ENCODE peak calls at places on chromosomes 5 and 9, in six cellular contexts. J is SW480, V is endothelial cell, X is nucleus accumbens, W is globus pallidus, C is glomerular endothelial cell. M is an unnamed sample.

GRCh38 chr9:84991506-84991855 is 322.0 kb downstream of the NTRK2 start:
- DNase-seq in J (no peak), V (no peak), X (peak), W (peak), C (no peak), M (no peak)

GRCh38 chr9:114339130-114339908 is 9.7 kb downstream of the ORM2 start:
- DNase-seq in J (peak), V (peak), X (peak), W (peak), C (no peak), M (peak)

GRCh38 chr9:116312221-116312620 is 158.6 kb downstream of the PAPPA start:
- DNase-seq in J (no peak), V (no peak), X (no peak), W (no peak), C (no peak), M (no peak)

GRCh38 chr9:29212590-29213373 is 1639.5 kb upstream of the C9orf72 start:
- DNase-seq in J (no peak), V (peak), X (peak), W (no peak), C (no peak), M (peak)

GRCh38 chr9:98639133-98639532 is 69.6 kb downstream of the GABBR2 start:
- DNase-seq in J (no peak), V (no peak), X (no peak), W (no peak), C (no peak), M (no peak)

GRCh38 chr9:82891321-82891720 is 171.6 kb downstream of the RASEF start:
- DNase-seq in J (no peak), V (no peak), X (no peak), W (no peak), C (no peak), M (no peak)

GRCh38 chr5:170660531-170660930 is 123.0 kb upstream of the GABRP start:
- DNase-seq in J (no peak), V (no peak), X (no peak), W (no peak), C (no peak), M (no peak)

GRCh38 chr9:127159949-127160610 is 37.6 kb upstream of the ANGPTL2 start:
- DNase-seq in J (no peak), V (no peak), X (no peak), W (peak), C (no peak), M (no peak)

GRCh38 chr5:175652741-175653663 is 4.9 kb upstream of the HRH2 start:
- DNase-seq in J (no peak), V (no peak), X (no peak), W (no peak), C (no peak), M (no peak)

GRCh38 chr5:167020418-167020817 is 1271.0 kb upstream of the WWC1 start:
- DNase-seq in J (no peak), V (no peak), X (no peak), W (no peak), C (no peak), M (no peak)

GRCh38 chr9:119435066-119435465 is 65.8 kb upstream of the BRINP1 start:
- DNase-seq in J (no peak), V (no peak), X (no peak), W (no peak), C (no peak), M (no peak)

GRCh38 chr5:135629164-135629563 is 50.4 kb upstream of the CXCL14 start:
- DNase-seq in J (peak), V (no peak), X (no peak), W (no peak), C (no peak), M (peak)

GRCh38 chr5:143118222-143118621 is 285.3 kb downstream of the NR3C1 start:
- DNase-seq in J (no peak), V (no peak), X (no peak), W (no peak), C (no peak), M (no peak)

GRCh38 chr5:1315709-1316587 is 21.1 kb upstream of the TERT start:
- DNase-seq in J (peak), V (no peak), X (no peak), W (no peak), C (no peak), M (peak)

GRCh38 chr5:107557051-107557658 is 113.6 kb downstream of the EFNA5 start:
- DNase-seq in J (peak), V (no peak), X (no peak), W (no peak), C (no peak), M (peak)

GRCh38 chr9:130692365-130692764 is 1.2 kb upstream of the EXOSC2 start:
- DNase-seq in J (no peak), V (peak), X (peak), W (peak), C (no peak), M (no peak)

GRCh38 chr9:75130621-75131020 is 42.3 kb downstream of the OSTF1 start:
- DNase-seq in J (no peak), V (no peak), X (no peak), W (no peak), C (no peak), M (no peak)

GRCh38 chr9:17521456-17521855 is 57.4 kb upstream of the SH3GL2 start:
- DNase-seq in J (no peak), V (no peak), X (no peak), W (no peak), C (no peak), M (no peak)

GRCh38 chr9:75001719-75002421 is 26.2 kb downstream of the CARNMT1 start:
- DNase-seq in J (peak), V (peak), X (no peak), W (peak), C (peak), M (peak)

GRCh38 chr9:32554107-32554506 is 1.7 kb upstream of the TOPORS start:
- DNase-seq in J (no peak), V (no peak), X (no peak), W (no peak), C (no peak), M (no peak)

GRCh38 chr5:132283423-132284043 is 10.7 kb upstream of the SLC22A4 start:
- DNase-seq in J (no peak), V (no peak), X (no peak), W (no peak), C (no peak), M (peak)

GRCh38 chr5:111254613-111255012 is 30.4 kb downstream of the CAMK4 start:
- DNase-seq in J (no peak), V (no peak), X (no peak), W (no peak), C (no peak), M (peak)

GRCh38 chr5:81488862-81489261 is 94.9 kb upstream of the ACOT12 start:
- DNase-seq in J (no peak), V (no peak), X (no peak), W (no peak), C (no peak), M (no peak)

GRCh38 chr9:84187090-84187489 is 153.5 kb downstream of the SLC28A3 start:
- DNase-seq in J (no peak), V (no peak), X (no peak), W (no peak), C (no peak), M (no peak)

GRCh38 chr5:168086104-168086610 is 205.3 kb upstream of the WWC1 start:
- DNase-seq in J (peak), V (no peak), X (no peak), W (no peak), C (no peak), M (peak)

GRCh38 chr9:104900871-104901270 is 27.1 kb downstream of the ABCA1 start:
- DNase-seq in J (no peak), V (no peak), X (no peak), W (no peak), C (no peak), M (no peak)

GRCh38 chr5:130400091-130400490 is 495.8 kb downstream of the CHSY3 start:
- DNase-seq in J (no peak), V (no peak), X (no peak), W (no peak), C (peak), M (no peak)

GRCh38 chr5:138545919-138546562 is 3.0 kb upstream of the ETF1 start:
- DNase-seq in J (no peak), V (no peak), X (no peak), W (no peak), C (no peak), M (no peak)

GRCh38 chr5:68965926-68966325 is 127.9 kb upstream of the SLC30A5 start:
- DNase-seq in J (no peak), V (no peak), X (no peak), W (no peak), C (no peak), M (no peak)

GRCh38 chr9:120853198-120853597 is 10.5 kb upstream of the PSMD5 start:
- DNase-seq in J (no peak), V (no peak), X (no peak), W (no peak), C (no peak), M (no peak)